ENCODE peak calls at places on chromosomes 12 and 14, in seven cellular contexts. X is dermis microvascular lymphatic vessel endothelial cell, T is T1000, H is NCI-H1105 treated with DMSO at 0.1 percent for 48 hours, G is cardiac fibroblast, N is NCI-H1092 treated with DMSO at 0.1 percent for 48 hours, L is C1 segment of cervical spinal cord. W is an unnamed sample.

GRCh38 chr12:7915911-7916403 is 20.0 kb downstream of the SLC2A3 start:
- DNase-seq in X (no peak), T (no peak), H (no peak), G (no peak), N (peak; percentile 39), L (no peak), W (no peak)

GRCh38 chr12:29880987-29881386 is 97.2 kb upstream of the TMTC1 start:
- DNase-seq in X (no peak), T (no peak), H (no peak), G (no peak), N (no peak), L (no peak), W (no peak)

GRCh38 chr12:71045781-71046180 is 112.0 kb downstream of the TSPAN8 start:
- DNase-seq in X (no peak), T (no peak), H (peak; percentile 40), G (peak; percentile 76), N (no peak), L (no peak), W (peak; percentile 78)

GRCh38 chr14:20419404-20419803 is 6.1 kb upstream of the TEP1 start:
- DNase-seq in X (no peak), T (no peak), H (no peak), G (no peak), N (no peak), L (no peak), W (peak; percentile 45)

GRCh38 chr14:36070056-36071043 is 106.2 kb downstream of the PTCSC3 start:
- DNase-seq in X (peak; percentile 64), T (peak; percentile 19), H (peak; percentile 84), G (peak; percentile 67), N (peak; percentile 74), L (peak; percentile 25), W (peak; percentile 82)

GRCh38 chr12:38915783-38916182 is 10.4 kb upstream of the CPNE8 start:
- DNase-seq in X (no peak), T (no peak), H (no peak), G (no peak), N (no peak), L (no peak), W (no peak)

GRCh38 chr12:121240484-121241202 is 30.7 kb downstream of the P2RX4 start:
- DNase-seq in X (no peak), T (no peak), H (no peak), G (no peak), N (no peak), L (no peak), W (no peak)

GRCh38 chr12:93438266-93439050 is 3.3 kb downstream of the UBE2N start:
- DNase-seq in X (no peak), T (no peak), H (no peak), G (no peak), N (no peak), L (no peak), W (no peak)

GRCh38 chr12:75943730-75944096 is 87.9 kb downstream of the PHLDA1 start:
- DNase-seq in X (no peak), T (no peak), H (no peak), G (no peak), N (no peak), L (no peak), W (peak; percentile 44)

GRCh38 chr14:75820761-75821160 is 159.7 kb downstream of the TTLL5 start:
- DNase-seq in X (no peak), T (no peak), H (no peak), G (no peak), N (no peak), L (no peak), W (no peak)

GRCh38 chr12:88706286-88706685 is 126.0 kb upstream of the KITLG start:
- DNase-seq in X (peak; percentile 49), T (no peak), H (no peak), G (peak; percentile 58), N (no peak), L (no peak), W (no peak)

GRCh38 chr12:105358789-105359188 is 28.3 kb downstream of the C12orf75 start:
- DNase-seq in X (no peak), T (no peak), H (no peak), G (no peak), N (no peak), L (no peak), W (no peak)

GRCh38 chr14:55430024-55430690 is 10.3 kb downstream of the TBPL2 start:
- DNase-seq in X (peak; percentile 86), T (peak; percentile 8), H (peak; percentile 67), G (peak; percentile 87), N (peak; percentile 46), L (no peak), W (peak; percentile 97)

GRCh38 chr14:106436310-106436905 is 910.0 kb downstream of the TMEM121 start:
- DNase-seq in X (no peak), T (no peak), H (peak; percentile 34), G (peak; percentile 14), N (no peak), L (no peak), W (no peak)

GRCh38 chr12:25995906-25996305 is 37.4 kb downstream of the RASSF8 start:
- DNase-seq in X (no peak), T (no peak), H (no peak), G (no peak), N (no peak), L (no peak), W (no peak)

GRCh38 chr12:106883421-106883820 is 72.3 kb upstream of the TMEM263 start:
- DNase-seq in X (peak; percentile 3), T (no peak), H (no peak), G (peak; percentile 59), N (no peak), L (no peak), W (no peak)

GRCh38 chr12:116539361-116539771 is 19.8 kb upstream of the MAP1LC3B2 start:
- DNase-seq in X (peak; percentile 82), T (no peak), H (no peak), G (peak; percentile 14), N (no peak), L (no peak), W (peak; percentile 72)

GRCh38 chr12:41061189-41061588 is 126.9 kb upstream of the PDZRN4 start:
- DNase-seq in X (no peak), T (no peak), H (no peak), G (no peak), N (no peak), L (no peak), W (no peak)

W was measured in PC-3.